ENCODE peak calls at places on chromosome 14, in eight cellular contexts. P, V, Q, J, O, A, S and D are unnamed samples.

GRCh38 chr14:51869426-51870113 is 9.2 kb downstream of the GNG2 start:
- DNase-seq in P (no peak), V (no peak), Q (no peak), J (no peak), O (no peak), A (no peak), S (no peak), D (no peak)

GRCh38 chr14:75242546-75243273 is 35.9 kb upstream of the FOS start:
- DNase-seq in P (no peak), V (no peak), Q (no peak), J (peak; percentile 48), O (no peak), A (no peak), S (no peak), D (peak; percentile 71)

GRCh38 chr14:78790262-78790661 is 620.1 kb downstream of the NRXN3 start:
- DNase-seq in P (no peak), V (no peak), Q (no peak), J (no peak), O (no peak), A (no peak), S (no peak), D (no peak)

GRCh38 chr14:44700694-44701093 is 193.6 kb upstream of the FSCB start:
- DNase-seq in P (no peak), V (no peak), Q (no peak), J (no peak), O (no peak), A (no peak), S (no peak), D (no peak)

GRCh38 chr14:56587701-56588100 is 8.1 kb downstream of the TMEM260 start:
- DNase-seq in P (no peak), V (no peak), Q (no peak), J (no peak), O (no peak), A (no peak), S (no peak), D (no peak)

GRCh38 chr14:101898416-101898815 is 66.0 kb upstream of the DYNC1H1 start:
- DNase-seq in P (no peak), V (no peak), Q (no peak), J (no peak), O (no peak), A (no peak), S (no peak), D (no peak)

GRCh38 chr14:75476274-75476995 is 45.8 kb upstream of the BATF start:
- DNase-seq in P (no peak), V (no peak), Q (no peak), J (peak; percentile 58), O (no peak), A (no peak), S (no peak), D (no peak)

GRCh38 chr14:55588259-55588699 is 8.3 kb downstream of the KTN1 start:
- DNase-seq in P (no peak), V (no peak), Q (no peak), J (no peak), O (no peak), A (no peak), S (no peak), D (no peak)

GRCh38 chr14:31827325-31827724 is 249.8 kb upstream of the ARHGAP5 start:
- DNase-seq in P (no peak), V (no peak), Q (no peak), J (no peak), O (no peak), A (no peak), S (no peak), D (no peak)

GRCh38 chr14:71290960-71291466 is 383.8 kb downstream of the PCNX1 start:
- DNase-seq in P (peak; percentile 36), V (peak; percentile 58), Q (no peak), J (peak; percentile 10), O (no peak), A (peak; percentile 7), S (no peak), D (no peak)

DNA sequence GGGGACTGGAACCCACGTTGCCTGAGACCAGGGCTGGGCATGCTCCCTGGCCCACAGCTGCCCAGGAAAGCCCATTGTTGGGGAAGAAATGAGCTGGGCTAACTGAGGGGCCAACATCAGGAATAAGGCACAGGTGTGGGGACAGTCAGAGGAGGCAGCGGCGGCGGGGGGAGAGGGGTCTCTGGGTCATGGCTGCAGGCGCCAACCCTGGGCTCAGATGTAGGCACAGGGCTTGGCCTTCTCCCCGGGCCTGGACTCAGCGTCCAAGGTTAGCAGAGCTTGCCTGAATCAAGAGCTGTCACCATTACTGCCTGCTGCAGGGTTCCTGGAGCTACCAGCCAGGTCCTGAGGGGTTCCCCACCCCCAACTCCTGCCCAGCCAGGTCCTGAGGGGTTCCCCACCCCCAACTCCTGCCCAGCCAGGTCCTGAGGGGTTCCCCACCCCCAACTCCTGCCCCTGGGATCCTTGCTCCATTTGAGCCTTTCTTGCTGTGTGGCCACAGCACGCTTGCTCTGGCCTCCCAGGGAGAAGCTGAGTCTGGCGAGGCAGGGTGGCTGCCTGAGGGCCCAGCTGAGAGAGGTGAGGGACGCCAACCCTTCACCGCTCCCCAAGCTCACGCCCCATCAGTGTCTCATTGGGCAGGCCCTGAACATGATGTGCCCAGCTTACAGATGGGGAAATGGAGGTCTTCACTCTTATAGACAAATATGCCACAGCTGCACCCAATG is 6.2 kb downstream of the CHGA start:
- DNase-seq in P (no peak), V (no peak), Q (no peak), J (no peak), O (no peak), A (no peak), S (no peak), D (no peak)
- TF ChIP-seq POLR2A in P (no peak), V (no peak), Q (no peak), J (no peak), O (no peak), A (no peak), S (no peak), D (no peak)

GRCh38 chr14:24298892-24299254 is 707 bp downstream of the DHRS1 start:
- DNase-seq in P (no peak), V (no peak), Q (no peak), J (no peak), O (no peak), A (peak; percentile 60), S (no peak), D (no peak)

GRCh38 chr14:24296341-24297157 is 3.0 kb downstream of the DHRS1 start:
- DNase-seq in P (peak; percentile 75), V (peak; percentile 82), Q (peak; percentile 67), J (peak; percentile 54), O (peak; percentile 61), A (peak; percentile 87), S (peak; percentile 32), D (no peak)

GRCh38 chr14:24300326-24300980 is 803 bp downstream of the NOP9 start:
- DNase-seq in P (no peak), V (no peak), Q (no peak), J (no peak), O (no peak), A (no peak), S (no peak), D (peak; percentile 70)

GRCh38 chr14:24299255-24300191 is at the start of the genes DHRS1 and NOP9:
- DNase-seq in P (peak; percentile 91), V (peak; percentile 65), Q (peak; percentile 94), J (peak; percentile 96), O (peak; percentile 94), A (peak; percentile 87), S (peak; percentile 89), D (peak; percentile 99)

DNA sequence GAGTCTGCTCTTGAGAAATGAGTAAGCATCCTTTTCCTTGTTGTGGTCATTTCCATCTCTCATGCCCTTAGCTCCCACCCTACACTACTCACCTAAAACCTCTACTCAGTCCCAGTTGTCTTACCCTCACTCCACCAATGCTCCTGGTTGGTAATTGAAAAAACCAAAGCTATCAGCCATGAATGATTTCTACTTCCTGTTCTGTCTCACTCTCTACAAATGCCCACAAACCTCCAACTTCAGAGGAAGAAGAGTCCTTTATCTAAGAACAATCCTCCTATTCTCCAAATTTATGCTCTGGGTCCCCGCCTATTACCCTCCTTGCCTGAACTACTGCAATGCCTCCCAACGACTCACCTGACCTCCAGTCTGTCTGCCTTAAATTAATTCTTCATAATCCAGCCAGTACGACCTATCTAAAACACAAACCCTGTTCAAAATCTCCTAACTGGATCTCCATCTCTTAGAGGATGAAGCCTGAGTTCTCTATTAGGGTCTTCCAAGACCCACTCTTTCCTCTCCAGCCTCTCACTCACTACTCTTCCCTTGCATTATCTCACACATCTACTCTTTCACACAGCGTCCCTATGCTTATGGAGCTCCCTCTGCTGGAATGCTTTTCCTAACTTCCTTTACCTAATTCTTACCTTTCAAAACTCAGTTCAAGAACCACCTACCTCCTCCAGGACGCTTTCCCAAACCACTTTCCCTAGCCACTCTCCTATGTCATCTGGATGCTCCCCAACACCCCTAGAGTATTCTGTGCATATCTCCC is 2.2 kb downstream of the DHRS1 start:
- DNase-seq in P (no peak), V (no peak), Q (no peak), J (no peak), O (no peak), A (peak; percentile 62), S (no peak), D (no peak)
- TF ChIP-seq CTCF in P (peak; percentile 69), V (peak; percentile 50), Q (no peak), J (peak; percentile 30), O (peak; percentile 62), A (peak; percentile 58), S (no peak), D (no peak)

GRCh38 chr14:67472726-67473125 is 15.8 kb downstream of the TMEM229B start:
- DNase-seq in P (no peak), V (no peak), Q (no peak), J (no peak), O (no peak), A (no peak), S (no peak), D (no peak)
- TF ChIP-seq POLR2A in P (no peak), V (no peak), Q (no peak), J (no peak), O (no peak), A (no peak), S (no peak), D (no peak)

GRCh38 chr14:62938774-62939173 is 106.5 kb downstream of the KCNH5 start:
- DNase-seq in P (no peak), V (no peak), Q (no peak), J (no peak), O (no peak), A (no peak), S (no peak), D (no peak)

GRCh38 chr14:62943202-62943601 is 102.1 kb downstream of the KCNH5 start:
- DNase-seq in P (no peak), V (no peak), Q (no peak), J (no peak), O (no peak), A (no peak), S (no peak), D (no peak)

GRCh38 chr14:62934439-62934838 is 110.8 kb downstream of the KCNH5 start:
- DNase-seq in P (no peak), V (no peak), Q (no peak), J (no peak), O (no peak), A (no peak), S (no peak), D (no peak)

DNA sequence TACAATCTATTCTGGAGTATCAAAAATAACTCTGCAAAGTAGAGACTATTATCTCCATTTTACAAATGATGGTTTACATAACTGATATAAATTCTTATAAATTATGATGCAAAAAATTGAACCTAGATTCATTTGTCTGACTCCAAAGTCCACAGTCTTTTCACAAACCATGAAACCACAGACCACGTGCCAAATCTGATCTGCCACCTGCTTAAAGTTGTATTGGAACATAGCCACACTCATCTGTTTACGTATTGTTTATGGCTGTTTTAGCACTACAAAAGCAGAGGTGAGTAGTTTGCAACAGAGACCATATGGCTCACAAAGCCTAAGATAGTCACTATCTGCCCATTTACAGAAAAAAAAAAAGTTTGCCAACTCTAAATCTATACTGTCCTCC is 105.3 kb downstream of the KCNH5 start:
- DNase-seq in P (no peak), V (no peak), Q (no peak), J (no peak), O (no peak), A (no peak), S (no peak), D (no peak)
- TF ChIP-seq CTCF in P (no peak), V (no peak), Q (no peak), J (no peak), O (no peak), A (no peak), S (no peak), D (no peak)